ENCODE peak calls at places on chromosomes 6 and 20, in seven cellular contexts. One of them, this sample, is unnamed. For H3K4me1, the result is how much of the 10 kb centered on the place peaks cover.

GRCh38 chr6:142568857-142569597 is 267.2 kb downstream of the ADGRG6 start:
- DNase-seq in heart left ventricle: no peak
- DNase-seq in uterus: no peak
- DNase-seq in body of pancreas: no peak
- DNase-seq in upper lobe of left lung: no peak
- DNase-seq in ovary: no peak
- DNase-seq in breast epithelium: no peak
- DNase-seq in this sample: no peak

GRCh38 chr6:129653229-129653628 is 56.7 kb downstream of the ARHGAP18 start:
- DNase-seq in ovary: no peak
- DNase-seq in body of pancreas: no peak
- DNase-seq in upper lobe of left lung: no peak
- DNase-seq in heart left ventricle: no peak
- DNase-seq in uterus: no peak
- DNase-seq in breast epithelium: no peak
- DNase-seq in this sample: no peak

GRCh38 chr6:161575508-161576254 is 301.8 kb upstream of the AGPAT4 start:
- DNase-seq in body of pancreas: no peak
- DNase-seq in heart left ventricle: no peak
- DNase-seq in upper lobe of left lung: no peak
- DNase-seq in breast epithelium: no peak
- DNase-seq in uterus: no peak
- DNase-seq in ovary: no peak
- DNase-seq in this sample: no peak

GRCh38 chr6:64507661-64508060 is 872.1 kb downstream of the PHF3 start:
- DNase-seq in body of pancreas: no peak
- DNase-seq in breast epithelium: no peak
- DNase-seq in upper lobe of left lung: no peak
- DNase-seq in ovary: no peak
- DNase-seq in heart left ventricle: no peak
- DNase-seq in uterus: no peak
- DNase-seq in this sample: no peak

GRCh38 chr20:23152308-23152892 is 66.3 kb upstream of the CD93 start:
- DNase-seq in breast epithelium: no peak
- DNase-seq in heart left ventricle: peak
- DNase-seq in upper lobe of left lung: no peak
- DNase-seq in uterus: peak
- DNase-seq in body of pancreas: peak
- DNase-seq in ovary: peak
- DNase-seq in this sample: peak

GRCh38 chr20:48649868-48650267 is 177.9 kb downstream of the PREX1 start:
- DNase-seq in breast epithelium: no peak
- DNase-seq in heart left ventricle: peak
- DNase-seq in body of pancreas: no peak
- DNase-seq in upper lobe of left lung: no peak
- DNase-seq in uterus: no peak
- DNase-seq in ovary: no peak
- DNase-seq in this sample: no peak

GRCh38 chr6:107331409-107332386 is 127.7 kb downstream of the PDSS2 start:
- DNase-seq in uterus: no peak
- DNase-seq in heart left ventricle: no peak
- DNase-seq in upper lobe of left lung: no peak
- DNase-seq in body of pancreas: no peak
- DNase-seq in breast epithelium: no peak
- DNase-seq in ovary: no peak
- DNase-seq in this sample: no peak

GRCh38 chr20:15799871-15800270 is 773.4 kb downstream of the KIF16B start:
- DNase-seq in ovary: no peak
- DNase-seq in upper lobe of left lung: no peak
- DNase-seq in uterus: no peak
- DNase-seq in heart left ventricle: no peak
- DNase-seq in breast epithelium: no peak
- DNase-seq in body of pancreas: no peak
- DNase-seq in this sample: no peak

GRCh38 chr6:93047033-93047432 is 372.3 kb downstream of the EPHA7 start:
- DNase-seq in breast epithelium: no peak
- DNase-seq in ovary: no peak
- DNase-seq in upper lobe of left lung: no peak
- DNase-seq in heart left ventricle: no peak
- DNase-seq in uterus: no peak
- DNase-seq in body of pancreas: no peak
- DNase-seq in this sample: no peak

GRCh38 chr20:39044501-39044900 is 82.4 kb downstream of the DHX35 start:
- DNase-seq in ovary: no peak
- DNase-seq in upper lobe of left lung: no peak
- DNase-seq in body of pancreas: no peak
- DNase-seq in uterus: no peak
- DNase-seq in heart left ventricle: no peak
- DNase-seq in breast epithelium: no peak
- DNase-seq in this sample: no peak
- H3K27ac ChIP-seq in ovary: no peak
- H3K27ac ChIP-seq in upper lobe of left lung: no peak
- H3K27ac ChIP-seq in body of pancreas: no peak
- H3K27ac ChIP-seq in uterus: no peak
- H3K27ac ChIP-seq in heart left ventricle: no peak
- H3K27ac ChIP-seq in breast epithelium: no peak
- H3K27ac ChIP-seq in this sample: no peak

GRCh38 chr6:5645903-5646302 is 360.8 kb downstream of the NRN1 start:
- DNase-seq in breast epithelium: no peak
- DNase-seq in uterus: no peak
- DNase-seq in heart left ventricle: no peak
- DNase-seq in body of pancreas: no peak
- DNase-seq in upper lobe of left lung: no peak
- DNase-seq in ovary: no peak
- DNase-seq in this sample: no peak
- TF ChIP-seq POLR2A in breast epithelium: no peak
- TF ChIP-seq POLR2A in uterus: no peak
- TF ChIP-seq POLR2A in heart left ventricle: no peak
- TF ChIP-seq POLR2A in body of pancreas: no peak
- TF ChIP-seq POLR2A in upper lobe of left lung: no peak
- TF ChIP-seq POLR2A in ovary: no peak
- TF ChIP-seq POLR2A in this sample: no peak

GRCh38 chr6:11232968-11233626 is 629 bp upstream of the NEDD9 start:
- DNase-seq in body of pancreas: peak
- DNase-seq in uterus: no peak
- DNase-seq in breast epithelium: no peak
- DNase-seq in heart left ventricle: no peak
- DNase-seq in upper lobe of left lung: no peak
- DNase-seq in ovary: no peak
- DNase-seq in this sample: no peak
- H3K4me1 ChIP-seq in body of pancreas: under half
- H3K4me1 ChIP-seq in uterus: under half
- H3K4me1 ChIP-seq in breast epithelium: under half
- H3K4me1 ChIP-seq in heart left ventricle: under half
- H3K4me1 ChIP-seq in upper lobe of left lung: under half
- H3K4me1 ChIP-seq in ovary: under half
- H3K4me1 ChIP-seq in this sample: under half

DNA sequence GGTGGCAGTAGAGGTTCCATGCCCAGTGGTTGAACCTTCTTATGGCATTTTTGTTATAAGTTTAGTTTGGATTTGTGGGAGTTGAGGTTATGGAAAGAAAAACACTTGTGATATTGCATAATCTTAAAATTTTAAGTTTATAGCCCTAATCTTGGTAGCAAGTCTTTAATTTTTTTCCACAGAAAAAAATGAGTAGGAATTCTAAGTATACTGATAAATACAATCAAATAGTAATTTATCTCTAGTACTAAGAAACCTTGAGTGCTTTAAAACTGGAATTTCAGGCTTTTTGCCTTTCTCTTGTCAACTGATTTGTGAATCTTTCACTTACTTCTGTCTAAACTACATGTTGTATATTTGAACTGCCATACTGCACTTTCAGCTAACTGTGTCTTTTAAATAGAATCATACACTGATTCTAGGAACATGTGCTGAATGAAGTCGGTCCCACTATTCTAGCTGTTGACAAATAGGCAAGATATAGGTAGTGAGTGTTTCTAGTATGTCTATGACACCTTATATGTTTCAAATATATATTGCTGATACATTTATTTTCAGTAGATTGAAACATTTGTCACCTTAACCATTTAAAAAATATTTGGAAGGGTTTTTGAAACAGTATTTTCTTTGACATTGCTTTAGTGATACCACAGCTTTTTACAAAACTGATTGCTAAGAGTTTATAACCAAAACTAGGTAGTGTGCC is 2.4 kb downstream of the PARD6B start:
- DNase-seq in ovary: no peak
- DNase-seq in breast epithelium: no peak
- DNase-seq in heart left ventricle: no peak
- DNase-seq in body of pancreas: no peak
- DNase-seq in uterus: no peak
- DNase-seq in upper lobe of left lung: no peak
- DNase-seq in this sample: no peak
- H3K27ac ChIP-seq in ovary: no peak
- H3K27ac ChIP-seq in breast epithelium: no peak
- H3K27ac ChIP-seq in heart left ventricle: no peak
- H3K27ac ChIP-seq in body of pancreas: no peak
- H3K27ac ChIP-seq in uterus: no peak
- H3K27ac ChIP-seq in upper lobe of left lung: peak
- H3K27ac ChIP-seq in this sample: no peak

GRCh38 chr20:29079769-29080690 is 2177.4 kb upstream of the DEFB115 start:
- DNase-seq in ovary: peak
- DNase-seq in uterus: no peak
- DNase-seq in breast epithelium: no peak
- DNase-seq in upper lobe of left lung: peak
- DNase-seq in heart left ventricle: peak
- DNase-seq in body of pancreas: peak
- DNase-seq in this sample: no peak
- TF ChIP-seq POLR2A in ovary: no peak
- TF ChIP-seq POLR2A in uterus: no peak
- TF ChIP-seq POLR2A in breast epithelium: no peak
- TF ChIP-seq POLR2A in upper lobe of left lung: peak
- TF ChIP-seq POLR2A in heart left ventricle: no peak
- TF ChIP-seq POLR2A in body of pancreas: no peak
- TF ChIP-seq POLR2A in this sample: no peak

GRCh38 chr6:11685411-11686093 is 93.1 kb downstream of the ADTRP start:
- DNase-seq in ovary: no peak
- DNase-seq in breast epithelium: no peak
- DNase-seq in uterus: no peak
- DNase-seq in heart left ventricle: no peak
- DNase-seq in body of pancreas: no peak
- DNase-seq in upper lobe of left lung: no peak
- DNase-seq in this sample: no peak
- H3K4me1 ChIP-seq in ovary: under half
- H3K4me1 ChIP-seq in breast epithelium: under half
- H3K4me1 ChIP-seq in uterus: under half
- H3K4me1 ChIP-seq in heart left ventricle: under half
- H3K4me1 ChIP-seq in body of pancreas: under half
- H3K4me1 ChIP-seq in upper lobe of left lung: under half
- H3K4me1 ChIP-seq in this sample: under half

DNA sequence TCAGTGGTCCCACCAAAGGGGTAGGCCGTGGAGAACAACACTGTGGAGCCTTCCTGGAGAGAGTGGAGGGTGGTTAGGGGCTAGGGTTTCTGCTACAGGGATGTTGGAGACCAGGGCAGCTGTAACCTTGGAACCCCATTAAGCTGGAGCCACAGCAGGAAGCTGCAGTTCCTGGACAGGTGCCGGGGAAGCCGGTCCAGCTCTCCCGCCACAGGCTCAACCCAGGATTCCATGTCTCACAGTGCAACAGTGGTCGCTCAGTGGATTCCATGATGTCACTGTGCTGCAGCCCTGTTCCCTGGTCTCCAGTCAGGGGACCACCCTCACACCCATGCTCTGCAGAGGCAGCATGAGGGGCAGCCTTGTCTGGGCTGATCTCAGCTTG is 264.6 kb upstream of the CDYL start:
- DNase-seq in body of pancreas: no peak
- DNase-seq in heart left ventricle: no peak
- DNase-seq in breast epithelium: no peak
- DNase-seq in ovary: no peak
- DNase-seq in uterus: no peak
- DNase-seq in upper lobe of left lung: peak
- DNase-seq in this sample: no peak
- H3K27ac ChIP-seq in body of pancreas: no peak
- H3K27ac ChIP-seq in heart left ventricle: no peak
- H3K27ac ChIP-seq in breast epithelium: no peak
- H3K27ac ChIP-seq in ovary: no peak
- H3K27ac ChIP-seq in uterus: no peak
- H3K27ac ChIP-seq in upper lobe of left lung: no peak
- H3K27ac ChIP-seq in this sample: no peak

This sample was measured in gastrocnemius medialis.